ENCODE peak calls at places on chromosomes 13 and 19, in seven cellular contexts. R, X, K, L, H, U and I are unnamed samples.

GRCh38 chr13:99496322-99497142 is 4.7 kb upstream of the TM9SF2 start:
- DNase-seq in R (no peak), L (peak), U (no peak), K (peak), H (peak), X (no peak), I (no peak)

GRCh38 chr19:45514376-45515051 is 7.2 kb downstream of the VASP start:
- DNase-seq in K (no peak), X (no peak), U (no peak), L (no peak), H (no peak), R (no peak), I (no peak)

GRCh38 chr13:80132741-80133601 is 208.0 kb downstream of the SPRY2 start:
- DNase-seq in K (no peak), L (no peak), H (peak), R (no peak), U (peak), X (peak), I (peak)

GRCh38 chr19:524062-524674 is 7.4 kb upstream of the CDC34 start:
- DNase-seq in K (no peak), X (peak), R (no peak), L (no peak), U (no peak), H (no peak), I (no peak)

GRCh38 chr13:64154514-64154913 is 2738.9 kb upstream of the PCDH20 start:
- DNase-seq in K (no peak), U (no peak), X (no peak), L (no peak), R (no peak), H (peak), I (no peak)

GRCh38 chr19:15198006-15198356 is 2.8 kb downstream of the NOTCH3 start:
- DNase-seq in H (no peak), K (no peak), U (no peak), L (no peak), R (no peak), X (no peak), I (no peak)

GRCh38 chr13:43089912-43090498 is 66.6 kb downstream of the DNAJC15 start:
- DNase-seq in L (no peak), U (no peak), R (no peak), X (no peak), K (no peak), H (no peak), I (no peak)

GRCh38 chr13:20410726-20411125 is 114.9 kb downstream of the CRYL1 start:
- DNase-seq in K (no peak), U (no peak), H (no peak), X (no peak), R (no peak), L (no peak), I (no peak)

GRCh38 chr13:98451676-98452105 is 125.2 kb downstream of the STK24 start:
- DNase-seq in X (peak), U (no peak), H (peak), R (no peak), L (no peak), K (no peak), I (no peak)

GRCh38 chr19:10782795-10783194 is 53.2 kb downstream of the TMED1 start:
- DNase-seq in R (no peak), K (no peak), X (no peak), U (no peak), L (no peak), H (no peak), I (no peak)

GRCh38 chr13:34011552-34012085 is 193.7 kb downstream of the RFC3 start:
- DNase-seq in H (no peak), X (no peak), R (peak), L (no peak), U (no peak), K (no peak), I (no peak)

GRCh38 chr13:47546265-47546962 is 454.7 kb downstream of the SUCLA2 start:
- DNase-seq in R (no peak), H (no peak), U (no peak), K (no peak), X (no peak), L (no peak), I (no peak)

GRCh38 chr19:54299126-54299498 is 13.9 kb downstream of the LILRA5 start:
- DNase-seq in H (no peak), R (no peak), X (no peak), K (no peak), U (no peak), L (no peak), I (no peak)

GRCh38 chr13:113955691-113956090 is 18.2 kb downstream of the C13orf46 start:
- DNase-seq in H (no peak), K (no peak), U (no peak), L (no peak), R (no peak), X (peak), I (no peak)

GRCh38 chr13:100875392-100876043 is 200.9 kb upstream of the TMTC4 start:
- DNase-seq in R (no peak), H (peak), L (no peak), K (no peak), U (no peak), X (no peak), I (no peak)

GRCh38 chr13:47230155-47230554 is 333.3 kb upstream of the HTR2A start:
- DNase-seq in H (no peak), X (no peak), R (no peak), L (no peak), K (no peak), U (no peak), I (no peak)